ENCODE peak calls at places on chromosomes 4 and X, in eight cellular contexts. A is effector memory CD4-positive, alpha-beta T cell; X is left cardiac atrium; S is KBM-7; M is kidney; W is body of pancreas; Y is GM12864; K is activated T-cell treated with anti-CD3 and anti-CD28 coated beads, Interleukin-2, amount 50 U/mL, for 4 hours. G is an unnamed sample.

GRCh38 chr4:130359537-130359936 is 1263.6 kb downstream of the C4orf33 start:
- DNase-seq in W (no peak), M (no peak), X (no peak), Y (no peak), S (peak; percentile 32), K (no peak), A (no peak), G (peak; percentile 25)

GRCh38 chr4:35459045-35459444 is 785.3 kb downstream of the ARAP2 start:
- DNase-seq in A (no peak), S (no peak), Y (no peak), K (no peak), X (no peak), M (no peak), W (no peak), G (no peak)

GRCh38 chrX:41027388-41027787 is 57.9 kb upstream of the USP9X start:
- DNase-seq in M (no peak), S (no peak), Y (no peak), X (no peak), W (no peak), K (no peak), A (no peak), G (peak; percentile 63)

GRCh38 chrX:70264784-70265183 is 3.4 kb upstream of the ARR3 start:
- DNase-seq in M (no peak), K (no peak), A (no peak), Y (no peak), X (no peak), S (peak; percentile 5), W (no peak), G (no peak)

GRCh38 chr4:77074961-77075855 is 581 bp downstream of the CCNI start:
- DNase-seq in A (peak; percentile 70), Y (peak; percentile 53), S (peak; percentile 84), K (peak; percentile 74), M (peak; percentile 94), X (peak; percentile 85), W (peak; percentile 69), G (peak; percentile 64)

GRCh38 chrX:136779346-136779781 is 1.4 kb downstream of the ARHGEF6 start:
- DNase-seq in A (no peak), W (no peak), M (no peak), Y (no peak), X (no peak), K (no peak), S (peak; percentile 90), G (no peak)

GRCh38 chrX:73944582-73944947 is 359.4 kb upstream of the ZCCHC13 start:
- DNase-seq in W (no peak), S (no peak), M (no peak), X (no peak), Y (no peak), K (no peak), A (no peak), G (no peak)

GRCh38 chr4:152045781-152046571 is 285.2 kb upstream of the GATB start:
- DNase-seq in S (no peak), K (peak; percentile 9), W (peak; percentile 62), M (peak; percentile 78), A (no peak), X (peak; percentile 50), Y (no peak), G (no peak)

GRCh38 chrX:44241551-44241950 is 101.9 kb downstream of the EFHC2 start:
- DNase-seq in Y (no peak), M (no peak), W (no peak), X (no peak), S (no peak), A (no peak), K (no peak), G (no peak)

GRCh38 chr4:86791126-86791525 is 58.1 kb downstream of the SLC10A6 start:
- DNase-seq in X (no peak), K (no peak), W (no peak), A (no peak), S (no peak), M (no peak), Y (no peak), G (no peak)

GRCh38 chr4:90545380-90545779 is 418.2 kb downstream of the CCSER1 start:
- DNase-seq in K (no peak), Y (no peak), A (no peak), W (no peak), X (no peak), S (no peak), M (no peak), G (no peak)

GRCh38 chrX:136725446-136726104 is 55.2 kb downstream of the ARHGEF6 start:
- DNase-seq in X (no peak), M (no peak), W (no peak), S (no peak), Y (no peak), K (no peak), A (no peak), G (peak; percentile 74)

GRCh38 chr4:52585379-52585778 is 73.7 kb downstream of the USP46 start:
- DNase-seq in W (no peak), A (no peak), S (peak; percentile 3), X (no peak), K (no peak), Y (no peak), M (no peak), G (no peak)

GRCh38 chrX:42108140-42108503 is 184.8 kb upstream of the CASK start:
- DNase-seq in X (no peak), W (no peak), Y (no peak), K (no peak), S (no peak), M (no peak), A (no peak), G (no peak)

GRCh38 chr4:76526585-76526990 is 91.6 kb downstream of the SHROOM3 start:
- DNase-seq in W (peak; percentile 44), S (no peak), X (no peak), A (no peak), M (no peak), K (no peak), Y (no peak), G (no peak)

GRCh38 chrX:23788946-23789345 is 6.0 kb downstream of the SAT1 start:
- DNase-seq in X (no peak), Y (no peak), M (no peak), S (no peak), A (no peak), K (no peak), W (no peak), G (no peak)

GRCh38 chrX:102723456-102723855 is 2.9 kb downstream of the GPRASP3 start:
- DNase-seq in X (no peak), K (no peak), M (no peak), A (no peak), Y (no peak), W (no peak), S (no peak), G (no peak)